ENCODE peak calls at places on chromosomes 5 and 9, in eight cellular contexts. G is GM06990; H is activated T-cell treated with anti-CD3 and anti-CD28 coated beads, Interleukin-2, amount 50 U/mL, for 72 hours; N is pancreas; F is NAMALWA; D is cardiac septum; C is NCI-H187 treated with DMSO at 0.1 percent for 48 hours; R is WTC11. I is an unnamed sample.

GRCh38 chr5:157475432-157475831 is 15.4 kb downstream of the NIPAL4 start:
- DNase-seq in F (no peak), N (no peak), G (no peak), H (no peak), R (no peak), D (peak), C (peak), I (no peak)

GRCh38 chr9:88818495-88819201 is 172.6 kb upstream of the S1PR3 start:
- DNase-seq in D (no peak), N (no peak), R (no peak), G (no peak), F (no peak), C (no peak), H (no peak), I (peak)

GRCh38 chr5:34695275-34696032 is 39.3 kb downstream of the RAI14 start:
- DNase-seq in D (no peak), F (no peak), R (no peak), H (no peak), G (peak), N (no peak), C (no peak), I (no peak)

GRCh38 chr9:4421847-4422246 is 68.4 kb upstream of the SLC1A1 start:
- DNase-seq in D (no peak), C (no peak), N (no peak), R (no peak), H (no peak), F (no peak), G (no peak), I (no peak)

GRCh38 chr9:6842584-6842947 is 84.8 kb downstream of the KDM4C start:
- DNase-seq in R (no peak), G (no peak), H (no peak), N (no peak), D (no peak), C (no peak), F (no peak), I (no peak)

GRCh38 chr9:136616307-136616635 is 46.4 kb upstream of the EGFL7 start:
- DNase-seq in C (no peak), H (no peak), R (no peak), G (no peak), D (no peak), F (no peak), N (no peak), I (no peak)

GRCh38 chr5:123098767-123099513 is 9.9 kb downstream of the PRDM6 start:
- DNase-seq in N (no peak), R (peak), D (no peak), G (no peak), C (no peak), H (no peak), F (no peak), I (no peak)

GRCh38 chr5:9282211-9282610 is 263.7 kb downstream of the SEMA5A start:
- DNase-seq in G (no peak), R (no peak), N (no peak), F (no peak), C (no peak), D (no peak), H (no peak), I (no peak)

GRCh38 chr9:14769235-14769580 is 46.7 kb upstream of the CER1 start:
- DNase-seq in D (no peak), G (no peak), N (no peak), F (peak), H (no peak), R (peak), C (no peak), I (no peak)

GRCh38 chr9:37215456-37216229 is 95.3 kb downstream of the ZCCHC7 start:
- DNase-seq in N (no peak), F (no peak), C (no peak), R (no peak), G (no peak), H (no peak), D (no peak), I (no peak)

GRCh38 chr5:179154991-179155955 is 95.1 kb downstream of the ZNF354C start:
- DNase-seq in R (peak), C (no peak), F (peak), N (no peak), D (peak), H (no peak), G (no peak), I (no peak)

GRCh38 chr9:21605489-21605931 is 123.4 kb upstream of the IFNE start:
- DNase-seq in C (no peak), H (no peak), D (no peak), F (no peak), R (no peak), G (no peak), N (no peak), I (no peak)

GRCh38 chr5:178801021-178801420 is 58.7 kb upstream of the ZNF354B start:
- DNase-seq in R (no peak), G (no peak), F (no peak), C (no peak), D (no peak), N (no peak), H (no peak), I (no peak)

GRCh38 chr5:138438724-138439536 is at the start of gene REEP2:
- DNase-seq in G (peak), H (peak), D (no peak), C (no peak), R (peak), F (peak), N (no peak), I (peak)

GRCh38 chr5:87129051-87129450 is 138.6 kb upstream of the RASA1 start:
- DNase-seq in H (no peak), D (no peak), R (no peak), F (no peak), C (no peak), G (no peak), N (no peak), I (no peak)

GRCh38 chr9:13128266-13128825 is 151.1 kb downstream of the MPDZ start:
- DNase-seq in D (no peak), N (no peak), R (no peak), H (no peak), C (no peak), F (no peak), G (no peak), I (no peak)

GRCh38 chr9:116580853-116581252 is 106.3 kb upstream of the TRIM32 start:
- DNase-seq in R (no peak), D (no peak), F (no peak), C (no peak), N (no peak), H (no peak), G (no peak), I (no peak)

GRCh38 chr5:78699565-78700143 is 51.1 kb upstream of the LHFPL2 start:
- DNase-seq in C (no peak), D (no peak), R (no peak), F (no peak), H (no peak), G (no peak), N (no peak), I (peak)